ENCODE peak calls at places on chromosomes 6 and 20, in six cellular contexts. G is endothelial cell of umbilical vein; Y is A673; W is CD4-positive, CD25-positive, alpha-beta regulatory T cell; H is heart left ventricle; O is tibial nerve. V is an unnamed sample. For H3K4me1 and H3K9me3, the result is how much of the 10 kb centered on the place peaks cover.

GRCh38 chr6:41560440-41561192 is 14.4 kb downstream of the FOXP4 start:
- DNase-seq in O (no peak), H (peak), Y (peak), W (peak), G (peak), V (peak)

GRCh38 chr6:12485226-12485764 is 195.1 kb downstream of the EDN1 start:
- DNase-seq in Y (no peak), H (no peak), O (no peak), G (no peak), W (no peak), V (no peak)

GRCh38 chr20:37558779-37559178 is 31.1 kb upstream of the BLCAP start:
- DNase-seq in O (no peak), H (no peak), Y (no peak), W (no peak), G (no peak), V (no peak)

GRCh38 chr6:147311218-147311617 is 107.0 kb downstream of the STXBP5 start:
- DNase-seq in H (no peak), G (no peak), Y (no peak), O (no peak), W (no peak), V (no peak)

GRCh38 chr20:20134941-20135572 is 82.7 kb downstream of the CFAP61 start:
- DNase-seq in G (peak), H (no peak), Y (no peak), W (no peak), O (no peak), V (no peak)

GRCh38 chr6:32216998-32217397 is 6.9 kb downstream of the NOTCH4 start:
- DNase-seq in H (no peak), W (no peak), G (no peak), Y (no peak), O (no peak), V (no peak)

GRCh38 chr20:4795394-4795793 is 73.7 kb downstream of the PRND start:
- DNase-seq in G (peak), Y (peak), W (no peak), O (peak), H (no peak), V (no peak)

GRCh38 chr6:130982941-130983456 is 80.0 kb downstream of the EPB41L2 start:
- DNase-seq in Y (no peak), W (no peak), O (no peak), G (no peak), H (no peak), V (no peak)

GRCh38 chr6:12962995-12963394 is 246.4 kb downstream of the PHACTR1 start:
- DNase-seq in Y (peak), W (no peak), G (peak), H (no peak), O (no peak), V (no peak)

GRCh38 chr20:50243610-50244351 is 53.2 kb downstream of the CEBPB start:
- DNase-seq in W (no peak), Y (no peak), O (no peak), H (no peak), G (no peak), V (no peak)

GRCh38 chr6:139983555-139984276 is 609.3 kb upstream of the CITED2 start:
- DNase-seq in Y (no peak), O (no peak), G (no peak), W (no peak), H (no peak), V (no peak)

GRCh38 chr6:62371840-62372239 is 85.8 kb upstream of the KHDRBS2 start:
- DNase-seq in Y (no peak), W (no peak), O (no peak), H (no peak), G (no peak), V (no peak)

GRCh38 chr20:32338665-32339064 is 19.5 kb upstream of the ASXL1 start:
- DNase-seq in G (no peak), O (no peak), H (no peak), Y (no peak), W (no peak), V (peak)

DNA sequence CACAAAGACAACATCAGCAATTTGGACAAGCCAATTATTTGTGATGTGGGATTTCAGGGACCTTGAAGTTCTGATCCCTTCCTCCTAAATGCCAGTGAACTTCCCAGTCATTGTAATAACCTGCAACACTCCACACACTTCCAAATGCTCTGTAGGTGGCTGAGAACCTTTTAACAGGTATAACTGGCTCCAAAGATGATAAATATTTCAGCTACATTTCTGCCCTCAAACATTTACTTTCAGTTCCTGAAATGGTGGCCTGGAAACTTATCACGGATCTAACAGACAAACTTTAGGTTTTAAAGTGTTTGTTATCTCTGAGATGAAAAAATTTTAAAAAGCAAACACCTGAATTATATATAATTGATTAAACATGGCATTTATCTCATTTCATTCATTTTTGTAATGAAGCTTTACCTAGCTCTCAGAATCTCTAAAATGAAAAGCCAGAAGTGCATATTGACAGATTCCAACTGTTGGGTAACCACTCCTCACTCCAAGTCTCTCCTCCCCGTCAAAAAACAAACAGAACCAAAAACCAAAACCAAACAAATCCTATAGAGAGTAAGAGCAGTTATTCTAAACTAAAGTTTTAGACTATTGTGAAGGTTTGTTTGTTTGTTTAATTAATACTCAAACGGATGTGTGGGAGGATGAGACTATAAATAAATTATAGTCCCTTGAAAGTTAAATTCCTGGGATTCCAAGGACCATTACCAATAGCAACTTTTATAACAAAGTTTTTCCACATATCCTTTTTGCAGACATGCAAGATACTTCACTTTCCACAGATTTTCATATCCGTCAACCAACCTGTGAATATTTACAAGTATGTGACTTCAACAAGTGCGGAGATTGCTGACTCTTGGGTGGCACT is 12.4 kb upstream of the KIAA0408 start:
- DNase-seq in W (no peak), H (no peak), G (no peak), O (no peak), Y (no peak), V (no peak)
- H3K4me1 ChIP-seq in W (under half), H (under half), G (under half), O (under half), Y (under half), V (under half)

GRCh38 chr20:11436113-11436890 is 481.4 kb upstream of the BTBD3 start:
- DNase-seq in H (no peak), W (no peak), G (no peak), O (no peak), Y (no peak), V (no peak)
- H3K9me3 ChIP-seq in H (under half), W (under half), G (under half), O (under half), Y (under half), V (under half)

GRCh38 chr20:56826971-56827645 is 198.0 kb downstream of the TFAP2C start:
- DNase-seq in G (no peak), Y (peak), O (peak), W (no peak), H (no peak), V (no peak)

GRCh38 chr20:56828402-56828801 is 199.3 kb downstream of the TFAP2C start:
- DNase-seq in G (no peak), O (no peak), Y (no peak), W (no peak), H (no peak), V (no peak)

GRCh38 chr20:56829788-56830385 is 200.8 kb downstream of the TFAP2C start:
- DNase-seq in O (no peak), G (no peak), Y (no peak), W (no peak), H (no peak), V (no peak)

GRCh38 chr20:56827763-56828162 is 198.7 kb downstream of the TFAP2C start:
- DNase-seq in W (no peak), G (no peak), O (no peak), H (no peak), Y (no peak), V (no peak)

DNA sequence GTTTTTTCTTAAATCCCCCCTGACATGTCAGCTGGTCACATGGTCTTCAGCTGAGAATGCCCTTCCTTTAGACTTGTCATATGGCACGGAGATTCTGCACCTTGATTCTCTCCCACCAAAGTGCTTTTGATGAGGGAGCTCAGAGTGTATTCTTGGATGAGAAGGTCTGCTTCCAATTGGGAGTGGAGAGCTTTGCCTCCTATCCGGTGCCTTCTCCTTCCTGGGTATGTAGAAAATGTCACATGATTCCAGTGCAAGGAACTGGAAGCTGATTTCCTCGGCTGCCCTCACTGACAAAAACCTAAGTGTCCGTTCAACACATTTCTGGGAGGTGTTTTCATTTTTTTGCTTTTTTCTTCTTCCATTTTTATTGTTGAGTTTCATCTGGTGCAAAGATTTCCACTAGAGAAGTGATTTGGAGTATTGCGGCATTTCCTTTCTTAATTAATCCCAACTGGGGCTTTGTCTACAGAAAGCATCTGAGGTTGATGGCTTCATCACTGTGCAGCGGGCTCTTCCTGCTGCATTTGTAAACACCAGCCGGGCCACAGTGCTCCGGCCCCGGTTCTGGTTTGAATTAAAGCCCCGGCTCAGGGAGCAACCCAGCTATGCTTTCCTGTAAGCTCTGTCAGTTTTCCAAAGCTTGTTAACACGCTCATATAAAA is 197.3 kb downstream of the TFAP2C start:
- DNase-seq in O (peak), G (no peak), Y (peak), W (no peak), H (no peak), V (no peak)
- H3K4me1 ChIP-seq in O (under half), G (under half), Y (under half), W (under half), H (under half), V (under half)

GRCh38 chr6:10883312-10884244 is 1.7 kb upstream of the GCM2 start:
- DNase-seq in G (no peak), O (no peak), W (no peak), Y (no peak), H (no peak), V (no peak)
- H3K9me3 ChIP-seq in G (under half), O (under half), W (under half), Y (under half), H (under half), V (under half)

GRCh38 chr6:15451738-15452137 is 205.9 kb downstream of the JARID2 start:
- DNase-seq in W (no peak), G (no peak), O (no peak), Y (no peak), H (no peak), V (no peak)

GRCh38 chr6:15449001-15449400 is 203.1 kb downstream of the JARID2 start:
- DNase-seq in Y (no peak), G (no peak), H (no peak), W (no peak), O (no peak), V (no peak)

GRCh38 chr6:15453622-15454021 is 207.8 kb downstream of the JARID2 start:
- DNase-seq in Y (no peak), G (no peak), W (no peak), O (peak), H (no peak), V (no peak)

GRCh38 chr6:15453186-15453585 is 207.3 kb downstream of the JARID2 start:
- DNase-seq in H (no peak), G (peak), O (no peak), Y (no peak), W (no peak), V (no peak)

GRCh38 chr6:15452182-15452941 is 206.5 kb downstream of the JARID2 start:
- DNase-seq in W (no peak), G (no peak), Y (no peak), O (no peak), H (no peak), V (no peak)
- H3K4me1 ChIP-seq in W (under half), G (under half), Y (under half), O (under half), H (under half), V (under half)

V was measured in lower lobe of right lung.